ENCODE peak calls at places on chromosome 13, in five cellular contexts. R, O, U, D and Z are unnamed samples.

GRCh38 chr13:29917573-29918091 is 67.2 kb upstream of the UBL3 start:
- DNase-seq in O (no peak), R (no peak), U (no peak), D (no peak), Z (no peak)

GRCh38 chr13:90613076-90613795 is 734.3 kb upstream of the MIR17HG start:
- DNase-seq in O (no peak), U (no peak), R (no peak), D (no peak), Z (peak)

GRCh38 chr13:23657056-23657455 is 86.8 kb downstream of the TNFRSF19 start:
- DNase-seq in R (no peak), U (no peak), D (no peak), O (no peak), Z (peak)

GRCh38 chr13:50685491-50685890 is 158.0 kb downstream of the DLEU7 start:
- DNase-seq in O (no peak), D (peak), U (no peak), R (no peak), Z (no peak)

GRCh38 chr13:68056816-68057710 is 826.9 kb upstream of the PCDH9 start:
- DNase-seq in R (no peak), U (peak), D (no peak), O (no peak), Z (no peak)

GRCh38 chr13:41655997-41656396 is 198.6 kb downstream of the RGCC start:
- DNase-seq in U (no peak), O (no peak), R (no peak), D (no peak), Z (no peak)

GRCh38 chr13:75566658-75567057 is 17.1 kb downstream of the UCHL3 start:
- DNase-seq in O (peak), R (no peak), U (peak), D (peak), Z (no peak)

GRCh38 chr13:19794552-19795143 is 11.9 kb upstream of the PSPC1 start:
- DNase-seq in U (no peak), O (no peak), D (no peak), R (no peak), Z (no peak)

GRCh38 chr13:30865131-30866009 is 40.7 kb upstream of the MEDAG start:
- DNase-seq in R (peak), D (peak), O (peak), U (peak), Z (peak)

GRCh38 chr13:34847751-34848150 is 94.3 kb upstream of the NBEA start:
- DNase-seq in O (no peak), D (no peak), R (no peak), U (no peak), Z (no peak)

GRCh38 chr13:41858783-41859182 is 102.1 kb downstream of the VWA8 start:
- DNase-seq in O (no peak), R (no peak), U (no peak), D (no peak), Z (no peak)

GRCh38 chr13:46386426-46386995 is 541 bp downstream of the RUBCNL start:
- DNase-seq in O (no peak), D (peak), U (no peak), R (no peak), Z (no peak)

GRCh38 chr13:61277088-61277487 is 138.6 kb downstream of the PCDH20 start:
- DNase-seq in U (no peak), R (no peak), O (no peak), D (no peak), Z (no peak)

GRCh38 chr13:113955235-113955634 is 18.6 kb downstream of the C13orf46 start:
- DNase-seq in D (no peak), R (no peak), U (no peak), O (no peak), Z (no peak)

GRCh38 chr13:43879323-43880181 is at the start of the genes CCDC122 and LACC1:
- DNase-seq in U (peak), O (peak), R (peak), D (peak), Z (no peak)

GRCh38 chr13:39106216-39106995 is 68.2 kb downstream of the NHLRC3 start:
- DNase-seq in R (no peak), U (no peak), D (no peak), O (no peak), Z (no peak)

GRCh38 chr13:27044837-27045570 is 126.6 kb downstream of the USP12 start:
- DNase-seq in D (no peak), O (no peak), R (peak), U (no peak), Z (no peak)

GRCh38 chr13:74040200-74040599 is 94.0 kb downstream of the KLF12 start:
- DNase-seq in R (no peak), U (peak), O (no peak), D (peak), Z (peak)

GRCh38 chr13:98350746-98351330 is 173.8 kb upstream of the RNF113B start:
- DNase-seq in O (no peak), R (no peak), U (no peak), D (no peak), Z (no peak)

GRCh38 chr13:65613004-65613403 is 1617.1 kb downstream of the PCDH9 start:
- DNase-seq in D (no peak), O (no peak), U (no peak), R (no peak), Z (no peak)

GRCh38 chr13:101127741-101128353 is 288.5 kb downstream of the NALCN start:
- DNase-seq in D (peak), O (peak), R (no peak), U (peak), Z (no peak)

GRCh38 chr13:54945978-54946377 is 1917.4 kb downstream of the OLFM4 start:
- DNase-seq in R (no peak), D (no peak), U (no peak), O (no peak), Z (peak)

GRCh38 chr13:45623516-45624090 is 8.1 kb upstream of the ERICH6B start:
- DNase-seq in U (peak), R (no peak), O (no peak), D (peak), Z (no peak)

GRCh38 chr13:63436288-63436687 is 2020.6 kb upstream of the PCDH20 start:
- DNase-seq in U (no peak), O (no peak), D (no peak), R (no peak), Z (no peak)

GRCh38 chr13:36369268-36370107 is 23.3 kb upstream of the SPART start:
- DNase-seq in O (no peak), R (no peak), D (no peak), U (no peak), Z (no peak)

GRCh38 chr13:104416973-104417372 is 1350.8 kb upstream of the SLC10A2 start:
- DNase-seq in U (no peak), D (no peak), O (no peak), R (no peak), Z (no peak)

GRCh38 chr13:111228262-111229144 is 91.9 kb upstream of the TEX29 start:
- DNase-seq in O (no peak), D (no peak), R (no peak), U (no peak), Z (no peak)

GRCh38 chr13:45209229-45209628 is 8.4 kb upstream of the KCTD4 start:
- DNase-seq in O (no peak), D (no peak), R (no peak), U (peak), Z (no peak)

GRCh38 chr13:80975903-80976302 is 635.0 kb upstream of the SPRY2 start:
- DNase-seq in U (no peak), R (no peak), O (no peak), D (no peak), Z (no peak)

GRCh38 chr13:39971526-39971925 is 316.1 kb downstream of the COG6 start:
- DNase-seq in O (no peak), U (no peak), D (no peak), R (no peak), Z (no peak)

GRCh38 chr13:50676602-50677001 is 166.9 kb downstream of the DLEU7 start:
- DNase-seq in R (no peak), U (peak), O (no peak), D (no peak), Z (no peak)

GRCh38 chr13:109336730-109337129 is 449.7 kb downstream of the IRS2 start:
- DNase-seq in O (no peak), D (no peak), U (peak), R (no peak), Z (no peak)

GRCh38 chr13:110925023-110925608 is 10.2 kb upstream of the ANKRD10 start:
- DNase-seq in D (peak), O (no peak), U (no peak), R (peak), Z (no peak)

GRCh38 chr13:47168086-47168485 is 271.2 kb upstream of the HTR2A start:
- DNase-seq in U (peak), O (peak), D (no peak), R (no peak), Z (no peak)

GRCh38 chr13:91305652-91306051 is 41.8 kb upstream of the MIR17HG start:
- DNase-seq in R (no peak), D (no peak), U (no peak), O (no peak), Z (no peak)